ENCODE peak calls at places on chromosomes 7 and 10, in five cellular contexts. One of them, this sample, is unnamed.

GRCh38 chr7:135414850-135415439 is 95.0 kb downstream of the CNOT4 start:
- DNase-seq in AG04450: peak
- DNase-seq in left ventricle myocardium inferior: no peak
- DNase-seq in K562: peak
- DNase-seq in OCI-LY7: peak
- DNase-seq in this sample: peak

GRCh38 chr7:85474234-85474633 is 287.4 kb upstream of the SEMA3D start:
- DNase-seq in OCI-LY7: no peak
- DNase-seq in AG04450: no peak
- DNase-seq in K562: no peak
- DNase-seq in left ventricle myocardium inferior: no peak
- DNase-seq in this sample: no peak

GRCh38 chr10:13121500-13121854 is 21.5 kb downstream of the OPTN start:
- DNase-seq in AG04450: no peak
- DNase-seq in OCI-LY7: no peak
- DNase-seq in left ventricle myocardium inferior: no peak
- DNase-seq in K562: no peak
- DNase-seq in this sample: no peak

GRCh38 chr10:104123397-104123796 is 1.4 kb downstream of the SFR1 start:
- DNase-seq in AG04450: no peak
- DNase-seq in OCI-LY7: peak
- DNase-seq in K562: no peak
- DNase-seq in left ventricle myocardium inferior: no peak
- DNase-seq in this sample: peak

GRCh38 chr7:114502454-114503254 is 88.0 kb downstream of the FOXP2 start:
- DNase-seq in K562: no peak
- DNase-seq in AG04450: no peak
- DNase-seq in left ventricle myocardium inferior: no peak
- DNase-seq in OCI-LY7: no peak
- DNase-seq in this sample: peak

GRCh38 chr7:120802751-120803150 is 55.2 kb downstream of the TSPAN12 start:
- DNase-seq in left ventricle myocardium inferior: no peak
- DNase-seq in OCI-LY7: no peak
- DNase-seq in K562: no peak
- DNase-seq in AG04450: no peak
- DNase-seq in this sample: no peak

GRCh38 chr10:110074298-110074697 is 66.5 kb downstream of the ADD3 start:
- DNase-seq in AG04450: no peak
- DNase-seq in K562: no peak
- DNase-seq in left ventricle myocardium inferior: no peak
- DNase-seq in OCI-LY7: no peak
- DNase-seq in this sample: no peak

GRCh38 chr7:21969822-21970221 is 24.1 kb upstream of the CDCA7L start:
- DNase-seq in K562: no peak
- DNase-seq in left ventricle myocardium inferior: no peak
- DNase-seq in OCI-LY7: no peak
- DNase-seq in AG04450: no peak
- DNase-seq in this sample: no peak

GRCh38 chr7:111126987-111127386 is 36.1 kb downstream of the LRRN3 start:
- DNase-seq in left ventricle myocardium inferior: no peak
- DNase-seq in K562: peak
- DNase-seq in OCI-LY7: no peak
- DNase-seq in AG04450: no peak
- DNase-seq in this sample: peak

GRCh38 chr7:41247128-41247865 is 455.6 kb downstream of the INHBA start:
- DNase-seq in AG04450: no peak
- DNase-seq in K562: no peak
- DNase-seq in OCI-LY7: no peak
- DNase-seq in left ventricle myocardium inferior: no peak
- DNase-seq in this sample: peak

GRCh38 chr7:127580612-127581011 is 4.8 kb downstream of the GCC1 start:
- DNase-seq in left ventricle myocardium inferior: no peak
- DNase-seq in AG04450: no peak
- DNase-seq in OCI-LY7: no peak
- DNase-seq in K562: no peak
- DNase-seq in this sample: no peak

GRCh38 chr7:24869572-24869971 is 110.4 kb downstream of the OSBPL3 start:
- DNase-seq in K562: no peak
- DNase-seq in left ventricle myocardium inferior: no peak
- DNase-seq in OCI-LY7: no peak
- DNase-seq in AG04450: no peak
- DNase-seq in this sample: no peak

GRCh38 chr10:132961-133898 is 2.0 kb upstream of the ZMYND11 start:
- DNase-seq in AG04450: no peak
- DNase-seq in K562: no peak
- DNase-seq in OCI-LY7: no peak
- DNase-seq in left ventricle myocardium inferior: no peak
- DNase-seq in this sample: peak

GRCh38 chr10:85847085-85847484 is 519.5 kb downstream of the GRID1 start:
- DNase-seq in OCI-LY7: no peak
- DNase-seq in left ventricle myocardium inferior: no peak
- DNase-seq in K562: no peak
- DNase-seq in AG04450: no peak
- DNase-seq in this sample: no peak

GRCh38 chr7:80748302-80749042 is 110.0 kb downstream of the CD36 start:
- DNase-seq in AG04450: no peak
- DNase-seq in OCI-LY7: no peak
- DNase-seq in K562: no peak
- DNase-seq in left ventricle myocardium inferior: no peak
- DNase-seq in this sample: no peak

GRCh38 chr10:102139281-102140110 is 6.7 kb downstream of the PPRC1 start:
- DNase-seq in AG04450: no peak
- DNase-seq in K562: no peak
- DNase-seq in OCI-LY7: no peak
- DNase-seq in left ventricle myocardium inferior: no peak
- DNase-seq in this sample: no peak

GRCh38 chr10:102133373-102134195 is 744 bp downstream of the PPRC1 start:
- DNase-seq in OCI-LY7: peak
- DNase-seq in AG04450: peak
- DNase-seq in left ventricle myocardium inferior: peak
- DNase-seq in K562: peak
- DNase-seq in this sample: peak

GRCh38 chr10:102132563-102133372 is at the start of gene PPRC1:
- DNase-seq in AG04450: peak
- DNase-seq in left ventricle myocardium inferior: peak
- DNase-seq in K562: peak
- DNase-seq in OCI-LY7: peak
- DNase-seq in this sample: peak

GRCh38 chr10:102134416-102134815 is 1.6 kb downstream of the PPRC1 start:
- DNase-seq in K562: no peak
- DNase-seq in OCI-LY7: no peak
- DNase-seq in left ventricle myocardium inferior: no peak
- DNase-seq in AG04450: no peak
- DNase-seq in this sample: no peak

DNA sequence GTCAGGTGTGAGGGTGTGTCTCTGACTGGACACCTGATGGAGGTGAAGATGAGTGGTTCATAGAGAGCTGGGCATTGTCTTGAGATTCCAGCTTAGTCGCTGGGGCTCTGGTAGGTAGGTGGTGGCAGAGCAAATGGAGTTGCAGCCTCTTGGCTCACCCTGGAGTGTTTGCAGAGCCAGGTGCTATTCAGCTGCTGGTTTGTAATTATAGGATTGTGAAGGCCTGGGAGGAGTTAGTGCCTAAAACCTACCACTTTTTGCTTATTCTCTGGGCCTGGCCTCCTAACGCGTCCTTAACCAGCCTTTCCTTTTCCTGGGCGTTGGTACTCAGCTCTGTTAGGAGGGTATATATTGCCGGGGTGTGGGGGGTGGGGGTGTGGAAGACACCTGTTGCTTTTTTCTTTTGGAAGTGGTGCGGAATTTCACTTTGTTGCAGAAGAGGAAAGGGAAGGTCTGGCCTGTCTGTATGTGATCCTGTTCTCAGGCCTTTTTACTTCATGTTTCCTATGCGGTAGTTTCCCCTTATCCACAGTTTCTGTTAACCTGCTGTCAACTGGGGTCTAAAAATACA is 3.2 kb downstream of the PPRC1 start:
- DNase-seq in K562: no peak
- DNase-seq in AG04450: no peak
- DNase-seq in OCI-LY7: no peak
- DNase-seq in left ventricle myocardium inferior: no peak
- DNase-seq in this sample: no peak
- H3K27ac ChIP-seq in K562: peak
- H3K27ac ChIP-seq in AG04450: no peak
- H3K27ac ChIP-seq in OCI-LY7: no peak
- H3K27ac ChIP-seq in left ventricle myocardium inferior: peak
- H3K27ac ChIP-seq in this sample: no peak

GRCh38 chr10:77247076-77247561 is 390.5 kb downstream of the KCNMA1 start:
- DNase-seq in left ventricle myocardium inferior: no peak
- DNase-seq in K562: no peak
- DNase-seq in OCI-LY7: no peak
- DNase-seq in AG04450: no peak
- DNase-seq in this sample: peak
- H3K27ac ChIP-seq in left ventricle myocardium inferior: no peak
- H3K27ac ChIP-seq in K562: no peak
- H3K27ac ChIP-seq in OCI-LY7: no peak
- H3K27ac ChIP-seq in AG04450: no peak
- H3K27ac ChIP-seq in this sample: no peak

DNA sequence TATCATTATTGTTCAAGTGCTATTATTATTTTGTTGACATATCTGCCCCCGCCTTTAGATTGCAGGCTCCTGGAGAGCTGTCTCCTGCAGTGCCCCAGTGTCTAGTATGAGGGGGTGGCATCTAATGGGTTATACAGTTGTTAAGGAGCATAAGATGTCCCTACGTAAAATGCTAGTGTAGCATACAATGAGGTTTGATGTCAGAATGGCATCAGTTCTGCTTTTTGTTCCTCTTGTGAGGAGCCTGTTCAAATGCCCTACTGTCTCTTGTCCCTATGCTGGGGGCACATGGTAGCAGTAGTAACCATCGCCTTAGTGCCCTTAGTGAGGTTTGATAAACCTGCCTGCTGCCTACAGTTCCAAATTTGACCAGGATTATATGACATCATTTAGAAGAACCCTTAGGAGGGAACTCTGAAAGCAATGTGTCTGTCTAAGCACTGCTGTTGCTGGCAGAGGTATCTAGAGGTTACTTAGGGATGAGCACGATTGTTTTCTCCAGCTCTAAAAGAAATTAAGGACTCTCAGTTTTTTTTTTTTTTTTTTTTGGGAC is 9.7 kb downstream of the CREM start:
- DNase-seq in K562: no peak
- DNase-seq in AG04450: no peak
- DNase-seq in OCI-LY7: peak
- DNase-seq in left ventricle myocardium inferior: no peak
- DNase-seq in this sample: no peak
- H3K27ac ChIP-seq in K562: no peak
- H3K27ac ChIP-seq in AG04450: no peak
- H3K27ac ChIP-seq in OCI-LY7: peak
- H3K27ac ChIP-seq in left ventricle myocardium inferior: no peak
- H3K27ac ChIP-seq in this sample: no peak

GRCh38 chr10:77631241-77631640 is 6.4 kb downstream of the KCNMA1 start:
- DNase-seq in OCI-LY7: no peak
- DNase-seq in left ventricle myocardium inferior: no peak
- DNase-seq in AG04450: no peak
- DNase-seq in K562: no peak
- DNase-seq in this sample: no peak

GRCh38 chr10:77633376-77633775 is 4.2 kb downstream of the KCNMA1 start:
- DNase-seq in AG04450: no peak
- DNase-seq in left ventricle myocardium inferior: no peak
- DNase-seq in K562: no peak
- DNase-seq in OCI-LY7: no peak
- DNase-seq in this sample: no peak

GRCh38 chr10:77628906-77629730 is 8.5 kb downstream of the KCNMA1 start:
- DNase-seq in AG04450: no peak
- DNase-seq in OCI-LY7: no peak
- DNase-seq in left ventricle myocardium inferior: no peak
- DNase-seq in K562: no peak
- DNase-seq in this sample: peak

GRCh38 chr10:77626266-77626935 is 11.2 kb downstream of the KCNMA1 start:
- DNase-seq in left ventricle myocardium inferior: no peak
- DNase-seq in OCI-LY7: no peak
- DNase-seq in AG04450: no peak
- DNase-seq in K562: no peak
- DNase-seq in this sample: peak

GRCh38 chr10:77629775-77630565 is 7.6 kb downstream of the KCNMA1 start:
- DNase-seq in OCI-LY7: no peak
- DNase-seq in left ventricle myocardium inferior: no peak
- DNase-seq in K562: no peak
- DNase-seq in AG04450: no peak
- DNase-seq in this sample: peak
- H3K27ac ChIP-seq in OCI-LY7: no peak
- H3K27ac ChIP-seq in left ventricle myocardium inferior: no peak
- H3K27ac ChIP-seq in K562: no peak
- H3K27ac ChIP-seq in AG04450: no peak
- H3K27ac ChIP-seq in this sample: no peak

GRCh38 chr7:101161692-101162461 is 3.5 kb downstream of the VGF start:
- DNase-seq in K562: no peak
- DNase-seq in OCI-LY7: no peak
- DNase-seq in AG04450: no peak
- DNase-seq in left ventricle myocardium inferior: no peak
- DNase-seq in this sample: no peak
- H3K27ac ChIP-seq in K562: no peak
- H3K27ac ChIP-seq in OCI-LY7: no peak
- H3K27ac ChIP-seq in AG04450: no peak
- H3K27ac ChIP-seq in left ventricle myocardium inferior: no peak
- H3K27ac ChIP-seq in this sample: no peak

DNA sequence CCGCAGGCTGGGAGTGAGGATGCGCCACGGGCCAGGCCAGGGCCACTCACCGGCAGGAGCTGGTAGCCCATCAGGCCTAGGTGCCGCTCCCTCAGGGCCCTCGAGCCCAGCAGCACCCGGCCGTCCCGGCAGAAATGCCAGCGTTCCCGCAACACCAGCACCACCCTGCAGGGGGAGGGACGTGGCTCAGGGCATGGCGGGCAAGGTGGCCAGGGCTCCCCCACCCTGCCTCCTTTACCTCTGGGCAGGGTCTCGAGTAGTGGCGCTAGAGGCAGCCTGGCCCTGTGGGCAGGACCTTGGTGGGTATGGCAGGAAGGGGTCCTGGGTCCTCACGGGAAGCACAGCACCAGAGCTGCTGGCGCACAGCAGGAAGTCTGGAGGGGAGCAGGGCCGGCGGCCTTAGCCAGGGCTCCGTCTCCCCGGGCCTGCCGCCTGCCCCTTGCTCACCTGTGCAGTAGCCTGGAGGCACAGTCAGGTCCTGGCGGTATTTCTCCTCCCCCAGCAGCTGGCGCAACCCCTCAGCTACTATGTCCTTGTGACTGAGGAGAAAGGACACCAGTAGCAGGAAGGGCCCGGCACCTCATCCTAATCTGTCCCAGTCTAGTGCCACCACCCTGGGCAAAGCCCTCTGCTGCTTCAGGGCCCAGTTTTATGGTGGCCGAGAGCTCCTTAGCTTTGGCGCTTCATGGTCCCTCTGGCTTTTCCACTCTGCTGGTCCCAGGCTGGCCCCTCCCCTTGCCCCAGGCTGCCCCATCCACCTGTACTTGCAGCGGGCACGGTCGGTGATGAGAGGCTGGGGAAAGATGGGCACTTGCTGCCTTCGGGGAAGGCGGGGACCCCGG is 3.5 kb downstream of the FASTK start:
- DNase-seq in OCI-LY7: no peak
- DNase-seq in K562: no peak
- DNase-seq in AG04450: no peak
- DNase-seq in left ventricle myocardium inferior: no peak
- DNase-seq in this sample: peak
- H3K27ac ChIP-seq in OCI-LY7: no peak
- H3K27ac ChIP-seq in K562: no peak
- H3K27ac ChIP-seq in AG04450: no peak
- H3K27ac ChIP-seq in left ventricle myocardium inferior: peak
- H3K27ac ChIP-seq in this sample: no peak

GRCh38 chr7:139382439-139382838 is 22.7 kb downstream of the LUC7L2 start:
- DNase-seq in left ventricle myocardium inferior: no peak
- DNase-seq in K562: no peak
- DNase-seq in OCI-LY7: no peak
- DNase-seq in AG04450: no peak
- DNase-seq in this sample: no peak
- H3K27ac ChIP-seq in left ventricle myocardium inferior: no peak
- H3K27ac ChIP-seq in K562: no peak
- H3K27ac ChIP-seq in OCI-LY7: no peak
- H3K27ac ChIP-seq in AG04450: no peak
- H3K27ac ChIP-seq in this sample: no peak